ENCODE peak calls at places on chromosomes 11 and 22, in six cellular contexts. R is uterus, Q is Caco-2, M is fibroblast of lung, A is neural progenitor cell, C is adrenal gland. I is an unnamed sample.
A peak's percentile ranks its signal among the peaks of the same experiment; 100 is the strongest.

GRCh38 chr22:32203181-32204105 is 1.4 kb downstream of the RFPL2 start:
- DNase-seq in R (no peak), C (no peak), Q (no peak), M (no peak), A (no peak), I (no peak)

GRCh38 chr11:9943346-9944110 is 279.7 kb downstream of the SWAP70 start:
- DNase-seq in Q (no peak), C (no peak), R (no peak), A (no peak), M (peak; percentile 98), I (no peak)

GRCh38 chr11:85843929-85844328 is 11.3 kb upstream of the CCDC83 start:
- DNase-seq in A (no peak), Q (no peak), R (no peak), M (no peak), C (no peak), I (no peak)

GRCh38 chr11:131637469-131638175 is 267.2 kb downstream of the NTM start:
- DNase-seq in M (no peak), A (no peak), C (no peak), Q (no peak), R (no peak), I (no peak)

GRCh38 chr11:3206128-3206921 is 12.3 kb downstream of the MRGPRG start:
- DNase-seq in C (no peak), Q (no peak), R (no peak), A (no peak), M (no peak), I (peak; percentile 5)

GRCh38 chr11:132977746-132978145 is 554.6 kb downstream of the OPCML start:
- DNase-seq in Q (no peak), M (no peak), A (no peak), R (no peak), C (no peak), I (no peak)

GRCh38 chr11:80837051-80837450 is 1396.2 kb upstream of the TENM4 start:
- DNase-seq in Q (no peak), M (no peak), A (no peak), R (no peak), C (no peak), I (no peak)

GRCh38 chr22:20413217-20414058 is 19.5 kb downstream of the ZNF74 start:
- DNase-seq in Q (no peak), A (no peak), R (no peak), C (no peak), M (no peak), I (no peak)

GRCh38 chr22:30288414-30289125 is 735 bp downstream of the CASTOR1 start:
- DNase-seq in Q (no peak), C (no peak), M (no peak), A (peak; percentile 24), R (no peak), I (no peak)

GRCh38 chr22:19555651-19556050 is 31.4 kb upstream of the CLDN5 start:
- DNase-seq in Q (no peak), M (no peak), A (no peak), R (no peak), C (no peak), I (no peak)

GRCh38 chr22:23214398-23214797 is 34.1 kb downstream of the BCR start:
- DNase-seq in M (no peak), Q (no peak), R (no peak), A (no peak), C (no peak), I (no peak)
- H3K4me1 ChIP-seq in M (peaks cover 18% of the 10 kb centered on the region), Q (peaks cover 31% of the 10 kb centered on the region), R (no peaks in the 10 kb centered on the region), A (peaks cover 23% of the 10 kb centered on the region), C (peaks cover 50% of the 10 kb centered on the region), I (peaks cover 85% of the 10 kb centered on the region)

GRCh38 chr11:61587951-61588695 is 7.2 kb upstream of the SYT7 start:
- DNase-seq in M (no peak), Q (peak; percentile 89), R (peak; percentile 84), A (peak; percentile 76), C (no peak), I (peak; percentile 72)
- TF ChIP-seq CTCF in M (peak; percentile 41), Q (peak; percentile 29), R (no peak), A (peak; percentile 39), C (no peak), I (peak; percentile 52)

GRCh38 chr11:45076761-45077160 is 69.7 kb upstream of the PRDM11 start:
- DNase-seq in Q (no peak), R (no peak), C (no peak), M (no peak), A (no peak), I (no peak)
- H3K4me1 ChIP-seq in Q (no peaks in the 10 kb centered on the region), R (no peaks in the 10 kb centered on the region), C (peaks cover 4% of the 10 kb centered on the region), M (peaks cover 3% of the 10 kb centered on the region), A (peaks cover 42% of the 10 kb centered on the region), I (peaks cover 42% of the 10 kb centered on the region)

DNA sequence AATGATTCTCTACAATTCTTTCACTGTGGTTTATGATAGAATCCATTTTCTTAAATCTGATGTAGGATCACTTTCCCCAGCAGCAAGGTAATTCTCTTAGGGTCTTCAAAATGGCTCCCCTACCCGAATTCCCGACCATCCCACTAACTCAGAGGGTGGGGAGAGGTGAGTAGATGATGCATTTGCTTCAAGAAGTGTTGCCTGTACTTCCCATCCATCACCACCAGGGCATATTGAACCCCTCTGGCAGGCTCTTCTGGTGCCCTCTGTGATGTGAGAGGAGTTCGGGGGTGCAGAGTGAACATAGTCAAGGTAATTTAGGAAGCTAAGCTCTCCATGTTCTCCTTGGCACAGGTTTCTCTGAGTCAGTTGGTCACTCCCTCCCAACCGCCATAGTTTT is 52.3 kb downstream of the ZNRF3 start:
- DNase-seq in A (no peak), Q (no peak), C (no peak), R (no peak), M (no peak), I (no peak)
- TF ChIP-seq CTCF in A (peak; percentile 36), Q (no peak), C (peak; percentile 10), R (no peak), M (peak; percentile 25), I (no peak)

GRCh38 chr11:64119748-64120147 is 46.2 kb downstream of the MACROD1 start:
- DNase-seq in Q (no peak), A (no peak), M (no peak), C (no peak), R (no peak), I (no peak)

GRCh38 chr11:64121637-64122410 is 44.1 kb downstream of the MACROD1 start:
- DNase-seq in C (no peak), M (peak; percentile 83), A (peak; percentile 36), Q (no peak), R (no peak), I (no peak)

GRCh38 chr11:64123102-64123434 is 42.8 kb downstream of the MACROD1 start:
- DNase-seq in A (no peak), Q (no peak), C (peak; percentile 81), M (no peak), R (no peak), I (peak; percentile 69)

GRCh38 chr11:64122411-64123101 is 43.4 kb downstream of the MACROD1 start:
- DNase-seq in Q (no peak), A (peak; percentile 39), R (no peak), C (no peak), M (no peak), I (no peak)

GRCh38 chr11:64120951-64121569 is 44.9 kb downstream of the MACROD1 start:
- DNase-seq in M (peak; percentile 29), Q (no peak), C (no peak), A (no peak), R (no peak), I (peak; percentile 39)
- H3K4me1 ChIP-seq in M (peaks cover 15% of the 10 kb centered on the region), Q (no peaks in the 10 kb centered on the region), C (no peaks in the 10 kb centered on the region), A (peaks cover 45% of the 10 kb centered on the region), R (no peaks in the 10 kb centered on the region), I (peaks cover 32% of the 10 kb centered on the region)

GRCh38 chr22:46931414-46931813 is 169.0 kb downstream of the TBC1D22A start:
- DNase-seq in R (no peak), A (no peak), C (no peak), M (no peak), Q (peak; percentile 21), I (no peak)
- TF ChIP-seq CTCF in R (no peak), A (peak; percentile 11), C (no peak), M (peak; percentile 7), Q (no peak), I (no peak)

I was measured in left ventricle myocardium inferior.